ENCODE peak calls at places on chromosomes 11 and 22, in six cellular contexts. Z, V, Y, K, A and X are unnamed samples.
A peak's percentile ranks its signal among the peaks of the same experiment; 100 is the strongest.

GRCh38 chr11:12287374-12288211 is 89.8 kb upstream of the PARVA start:
- DNase-seq in Z (no peak), V (peak; percentile 89), Y (peak; percentile 93), K (no peak), A (peak; percentile 83), X (peak; percentile 91)

GRCh38 chr22:40123387-40123786 is 54.3 kb upstream of the TNRC6B start:
- DNase-seq in Z (peak; percentile 32), V (no peak), Y (no peak), K (no peak), A (peak; percentile 52), X (peak; percentile 61)

GRCh38 chr11:109490953-109491733 is 69.2 kb downstream of the C11orf87 start:
- DNase-seq in Z (no peak), V (no peak), Y (no peak), K (no peak), A (no peak), X (no peak)

GRCh38 chr22:26592368-26593015 is 2.6 kb upstream of the TPST2 start:
- DNase-seq in Z (no peak), V (no peak), Y (peak; percentile 56), K (peak; percentile 40), A (no peak), X (no peak)

GRCh38 chr11:22920939-22921565 is 60.8 kb upstream of the CCDC179 start:
- DNase-seq in Z (peak; percentile 41), V (peak; percentile 42), Y (peak; percentile 63), K (no peak), A (no peak), X (peak; percentile 41)

GRCh38 chr11:2693851-2694261 is 5.9 kb downstream of the KCNQ1OT1 start:
- DNase-seq in Z (no peak), V (no peak), Y (no peak), K (no peak), A (no peak), X (no peak)

GRCh38 chr22:37674951-37675929 is at the start of gene LGALS1:
- DNase-seq in Z (peak; percentile 74), V (peak; percentile 85), Y (peak; percentile 92), K (peak; percentile 56), A (peak; percentile 97), X (peak; percentile 84)

GRCh38 chr11:117159892-117160291 is 15.8 kb downstream of the PAFAH1B2 start:
- DNase-seq in Z (no peak), V (no peak), Y (no peak), K (no peak), A (no peak), X (no peak)

GRCh38 chr11:17169876-17170275 is 37.9 kb downstream of the PIK3C2A start:
- DNase-seq in Z (no peak), V (no peak), Y (no peak), K (no peak), A (no peak), X (no peak)